ENCODE peak calls at places on chromosomes 5 and 9, in six cellular contexts. U is ELF-1, Y is astrocyte of the spinal cord, R is fibroblast of mammary gland, V is ACHN, M is A549. G is an unnamed sample.

GRCh38 chr9:78677326-78677725 is 380.4 kb downstream of the PSAT1 start:
- DNase-seq in R (no peak), Y (peak), U (no peak), M (no peak), V (peak), G (no peak)

GRCh38 chr5:179243333-179243732 is 101.9 kb downstream of the ADAMTS2 start:
- DNase-seq in R (peak), M (no peak), U (no peak), Y (peak), V (no peak), G (no peak)

GRCh38 chr5:154276932-154277331 is 86.4 kb downstream of the GALNT10 start:
- DNase-seq in R (peak), Y (peak), M (peak), V (no peak), U (no peak), G (no peak)

GRCh38 chr5:71475788-71476384 is 20.4 kb downstream of the BDP1 start:
- DNase-seq in R (peak), Y (peak), U (peak), M (peak), V (peak), G (peak)

GRCh38 chr5:138243794-138244193 is 30.6 kb downstream of the GFRA3 start:
- DNase-seq in Y (no peak), R (no peak), U (peak), V (no peak), M (no peak), G (no peak)

GRCh38 chr5:93519737-93520136 is 61.3 kb downstream of the NR2F1-AS1 start:
- DNase-seq in Y (peak), U (no peak), R (peak), V (no peak), M (no peak), G (no peak)

GRCh38 chr5:143235423-143235822 is 168.1 kb downstream of the NR3C1 start:
- DNase-seq in R (peak), V (no peak), M (no peak), Y (peak), U (no peak), G (no peak)

GRCh38 chr5:180120221-180121101 is 48.9 kb upstream of the RNF130 start:
- DNase-seq in V (no peak), R (no peak), M (no peak), U (no peak), Y (no peak), G (no peak)

GRCh38 chr9:9499546-9499945 is 1113.3 kb downstream of the PTPRD start:
- DNase-seq in R (no peak), U (no peak), M (no peak), V (no peak), Y (no peak), G (no peak)

GRCh38 chr9:17580119-17580518 is 1.3 kb downstream of the SH3GL2 start:
- DNase-seq in R (no peak), U (no peak), V (no peak), M (no peak), Y (no peak), G (no peak)

GRCh38 chr5:82106207-82106606 is 134.4 kb downstream of the ATG10 start:
- DNase-seq in V (peak), M (no peak), R (peak), U (no peak), Y (no peak), G (peak)

GRCh38 chr5:131381792-131382191 is 117.9 kb downstream of the CDC42SE2 start:
- DNase-seq in M (no peak), U (no peak), V (no peak), Y (no peak), R (no peak), G (no peak)

GRCh38 chr9:108687360-108687981 is 168.3 kb downstream of the ACTL7B start:
- DNase-seq in R (peak), V (no peak), U (no peak), M (no peak), Y (peak), G (peak)

GRCh38 chr9:137785704-137786161 is 91.8 kb upstream of the CACNA1B start:
- DNase-seq in U (peak), R (no peak), Y (no peak), M (no peak), V (no peak), G (peak)

GRCh38 chr5:134604908-134605307 is 27.7 kb downstream of the SAR1B start:
- DNase-seq in Y (no peak), R (no peak), U (no peak), M (no peak), V (no peak), G (no peak)

GRCh38 chr5:10995891-10996290 is 234.9 kb upstream of the DAP start:
- DNase-seq in M (no peak), V (no peak), R (no peak), U (no peak), Y (no peak), G (no peak)

GRCh38 chr9:127078336-127078735 is 44.1 kb downstream of the ANGPTL2 start:
- DNase-seq in U (no peak), M (no peak), V (no peak), R (no peak), Y (no peak), G (no peak)

GRCh38 chr5:179301796-179302195 is 43.5 kb downstream of the ADAMTS2 start:
- DNase-seq in M (no peak), R (peak), Y (no peak), V (no peak), U (no peak), G (no peak)

GRCh38 chr5:170479484-170479883 is 24.3 kb upstream of the KCNIP1 start:
- DNase-seq in Y (no peak), R (no peak), V (peak), M (peak), U (no peak), G (no peak)

GRCh38 chr9:135869916-135870315 is 37.4 kb downstream of the CAMSAP1 start:
- DNase-seq in M (no peak), V (no peak), U (no peak), R (no peak), Y (no peak), G (no peak)

GRCh38 chr5:39726467-39726866 is 301.7 kb upstream of the DAB2 start:
- DNase-seq in V (no peak), U (no peak), M (no peak), R (no peak), Y (no peak), G (no peak)

GRCh38 chr9:127980056-127980705 is 608 bp downstream of the EEIG1 start:
- DNase-seq in M (no peak), R (no peak), U (peak), Y (peak), V (peak), G (peak)

GRCh38 chr9:27280858-27281257 is 16.1 kb downstream of the EQTN start:
- DNase-seq in V (no peak), U (no peak), Y (no peak), R (peak), M (no peak), G (no peak)

GRCh38 chr5:56278267-56278826 is 45.2 kb upstream of the ANKRD55 start:
- DNase-seq in Y (peak), U (peak), V (peak), M (no peak), R (peak), G (peak)

G was measured in GM23338.